ENCODE peak calls at places on chromosomes 2 and 18, in seven cellular contexts. H, M, L, I, D, N and S are unnamed samples.

GRCh38 chr2:45289997-45290673 is 280.9 kb upstream of the SIX2 start:
- DNase-seq in N (no peak), D (no peak), H (no peak), M (peak), L (no peak), I (no peak), S (no peak)

GRCh38 chr2:197575987-197576386 is 60.1 kb downstream of the MOB4 start:
- DNase-seq in L (no peak), N (no peak), D (no peak), I (peak), H (no peak), M (no peak), S (no peak)

GRCh38 chr2:174611851-174612250 is 14.2 kb upstream of the WIPF1 start:
- DNase-seq in I (no peak), N (no peak), L (no peak), M (no peak), D (no peak), H (no peak), S (no peak)

GRCh38 chr2:218260742-218261423 is at the start of gene GPBAR1:
- DNase-seq in M (no peak), L (no peak), D (no peak), N (peak), I (peak), H (no peak), S (no peak)

GRCh38 chr2:235230809-235231601 is 262.8 kb upstream of the AGAP1 start:
- DNase-seq in I (no peak), N (peak), M (no peak), L (peak), H (no peak), D (no peak), S (no peak)

GRCh38 chr2:223311889-223312288 is 259.9 kb downstream of the KCNE4 start:
- DNase-seq in D (no peak), I (no peak), N (no peak), M (no peak), L (no peak), H (no peak), S (no peak)

GRCh38 chr2:237574894-237575868 is 8.8 kb downstream of the PRLH start:
- DNase-seq in D (no peak), M (peak), N (peak), H (no peak), L (no peak), I (peak), S (no peak)

GRCh38 chr2:157692768-157693167 is 64.1 kb upstream of the ACVR1C start:
- DNase-seq in H (no peak), D (peak), I (no peak), L (no peak), N (no peak), M (peak), S (no peak)

GRCh38 chr2:156539086-156539485 is 102.9 kb downstream of the GPD2 start:
- DNase-seq in N (no peak), D (no peak), M (no peak), L (no peak), I (no peak), H (no peak), S (no peak)

GRCh38 chr18:21656402-21656801 is 44.3 kb downstream of the SNRPD1 start:
- DNase-seq in L (no peak), M (peak), H (no peak), I (no peak), N (no peak), D (no peak), S (no peak)

GRCh38 chr2:1730047-1730937 is 14.0 kb downstream of the PXDN start:
- DNase-seq in I (no peak), M (peak), H (no peak), D (no peak), N (no peak), L (no peak), S (peak)

GRCh38 chr18:79485788-79486355 is 90.1 kb downstream of the NFATC1 start:
- DNase-seq in L (no peak), D (no peak), M (peak), I (peak), H (no peak), N (no peak), S (peak)

GRCh38 chr18:30889582-30890301 is 152.8 kb downstream of the DSC3 start:
- DNase-seq in D (no peak), H (peak), M (no peak), I (no peak), N (peak), L (peak), S (no peak)

GRCh38 chr2:101442667-101443061 is 32.2 kb downstream of the RFX8 start:
- DNase-seq in N (no peak), D (no peak), M (peak), I (no peak), H (no peak), L (peak), S (no peak)

GRCh38 chr2:29249666-29250253 is 134.5 kb downstream of the CLIP4 start:
- DNase-seq in L (no peak), D (no peak), I (no peak), M (no peak), N (no peak), H (peak), S (no peak)